ENCODE peak calls at places on chromosomes 11 and 22, in six cellular contexts. P, T, N, B, R and U are unnamed samples.

GRCh38 chr11:116173506-116173905 is 599.3 kb downstream of the BUD13 start:
- DNase-seq in P (no peak), R (no peak), T (no peak), N (no peak), B (no peak), U (no peak)

GRCh38 chr11:1943977-1944376 is 3.2 kb upstream of the MRPL23 start:
- DNase-seq in R (peak; percentile 41), B (no peak), N (peak; percentile 56), P (no peak), T (no peak), U (peak; percentile 73)

GRCh38 chr11:66617148-66617814 is 851 bp downstream of the RBM14 start:
- DNase-seq in R (no peak), N (peak; percentile 85), B (no peak), P (no peak), T (peak; percentile 92), U (peak; percentile 79)

GRCh38 chr22:22616636-22617035 is 27.8 kb upstream of the GGTLC2 start:
- DNase-seq in T (no peak), P (no peak), R (peak; percentile 5), N (no peak), B (no peak), U (no peak)

GRCh38 chr22:34880667-34881066 is 185.3 kb upstream of the ISX start:
- DNase-seq in R (no peak), P (no peak), N (no peak), T (no peak), B (no peak), U (peak; percentile 18)

GRCh38 chr22:25637032-25637431 is 72.6 kb downstream of the GRK3 start:
- DNase-seq in R (no peak), P (no peak), T (no peak), N (no peak), B (no peak), U (no peak)

GRCh38 chr22:50342651-50343540 is at the start of gene PPP6R2:
- DNase-seq in B (peak; percentile 53), R (peak; percentile 76), N (peak; percentile 88), T (peak; percentile 95), P (peak; percentile 22), U (peak; percentile 91)

GRCh38 chr22:45998638-45999378 is 21.8 kb upstream of the WNT7B start:
- DNase-seq in R (no peak), N (no peak), P (no peak), T (peak; percentile 43), B (no peak), U (no peak)

GRCh38 chr22:42078469-42079318 is 806 bp upstream of the SMDT1 start:
- DNase-seq in T (no peak), N (peak; percentile 35), R (peak; percentile 50), P (no peak), B (no peak), U (peak; percentile 25)

GRCh38 chr11:70503878-70504240 is 105.5 kb downstream of the CTTN start:
- DNase-seq in P (peak; percentile 57), T (peak; percentile 21), R (no peak), N (no peak), B (peak; percentile 68), U (no peak)